ENCODE peak calls at places on chromosomes 16 and 17, in four cellular contexts. A, Y, K and Q are unnamed samples.

GRCh38 chr16:27400751-27401620 is 988 bp upstream of the IL21R start:
- DNase-seq in Y (no peak), A (no peak), K (no peak), Q (peak; percentile 57)

GRCh38 chr17:73546121-73546520 is 98.1 kb downstream of the SDK2 start:
- DNase-seq in A (no peak), Y (no peak), K (no peak), Q (no peak)

GRCh38 chr17:31008374-31009035 is 37.7 kb downstream of the RNF135 start:
- DNase-seq in Y (peak; percentile 46), A (no peak), K (no peak), Q (no peak)

GRCh38 chr17:16374129-16374528 is 6.8 kb upstream of the UBB start:
- DNase-seq in A (peak; percentile 55), Y (no peak), K (no peak), Q (no peak)

GRCh38 chr17:77884967-77885641 is 73.4 kb upstream of the TNRC6C start:
- DNase-seq in K (no peak), Y (no peak), A (no peak), Q (no peak)

GRCh38 chr17:61232871-61233270 is 166.8 kb upstream of the TBX2 start:
- DNase-seq in A (no peak), Y (no peak), K (no peak), Q (no peak)

GRCh38 chr16:53504161-53504663 is 1.2 kb upstream of the AKTIP start:
- DNase-seq in Y (no peak), A (no peak), K (no peak), Q (no peak)

GRCh38 chr16:57345021-57345420 is 13.6 kb upstream of the CCL22 start:
- DNase-seq in A (no peak), Y (no peak), K (no peak), Q (no peak)

GRCh38 chr16:61797296-61797695 is 238.9 kb downstream of the CDH8 start:
- DNase-seq in Y (no peak), K (no peak), A (no peak), Q (no peak)

GRCh38 chr17:68973098-68973929 is 18.1 kb upstream of the ABCA8 start:
- DNase-seq in Y (no peak), K (no peak), A (no peak), Q (no peak)

GRCh38 chr16:87956771-87957279 is 5.6 kb downstream of the BANP start:
- DNase-seq in K (peak; percentile 9), Y (no peak), A (peak; percentile 68), Q (peak; percentile 70)

GRCh38 chr16:60740033-60740696 is 1296.1 kb downstream of the CDH8 start:
- DNase-seq in Y (no peak), A (no peak), K (no peak), Q (no peak)

GRCh38 chr16:86219655-86220445 is 290.5 kb upstream of the FOXF1 start:
- DNase-seq in A (no peak), Y (no peak), K (no peak), Q (no peak)

GRCh38 chr16:85639529-85640253 is 26.6 kb downstream of the GSE1 start:
- DNase-seq in A (no peak), K (no peak), Y (no peak), Q (no peak)

GRCh38 chr16:75104836-75105235 is 11.7 kb downstream of the LDHD start:
- DNase-seq in Y (no peak), K (no peak), A (no peak), Q (no peak)

GRCh38 chr17:73747221-73748002 is 103.2 kb upstream of the SDK2 start:
- DNase-seq in Y (no peak), A (no peak), K (no peak), Q (no peak)

GRCh38 chr17:3635474-3636153 is 436 bp downstream of the SHPK start:
- DNase-seq in A (no peak), Y (no peak), K (no peak), Q (no peak)

GRCh38 chr17:51869387-51869786 is 289.1 kb downstream of the CA10 start:
- DNase-seq in A (no peak), Y (no peak), K (no peak), Q (no peak)